ENCODE peak calls at places on chromosome 16, in four cellular contexts. H is psoas muscle, L is A549, E is mucosa of gallbladder. O is an unnamed sample.

GRCh38 chr16:62573466-62573865 is 537.2 kb upstream of the CDH8 start:
- DNase-seq in L (no peak), H (no peak), E (no peak), O (no peak)

GRCh38 chr16:58515871-58516767 is 802 bp downstream of the SETD6 start:
- DNase-seq in H (peak; percentile 77), L (no peak), E (no peak), O (peak; percentile 75)

GRCh38 chr16:89534147-89534788 is 26.1 kb downstream of the SPG7 start:
- DNase-seq in H (no peak), L (no peak), E (peak; percentile 38), O (peak; percentile 56)

GRCh38 chr16:72203401-72203800 is 31.4 kb upstream of the PMFBP1 start:
- DNase-seq in E (peak; percentile 28), L (no peak), H (no peak), O (peak; percentile 21)

GRCh38 chr16:79272141-79272577 is 328.4 kb downstream of the MAF start:
- DNase-seq in L (no peak), H (no peak), E (no peak), O (no peak)

GRCh38 chr16:81713295-81713772 is 65.8 kb upstream of the PLCG2 start:
- DNase-seq in L (peak; percentile 44), E (no peak), H (no peak), O (no peak)

GRCh38 chr16:70659953-70660671 is 13.8 kb downstream of the IL34 start:
- DNase-seq in L (no peak), H (no peak), E (no peak), O (no peak)

GRCh38 chr16:79651363-79651762 is 50.8 kb upstream of the MAF start:
- DNase-seq in H (peak; percentile 66), L (peak; percentile 47), E (peak; percentile 63), O (no peak)

GRCh38 chr16:1786242-1787055 is 3.7 kb downstream of the NUBP2 start:
- DNase-seq in L (no peak), E (no peak), H (no peak), O (no peak)

GRCh38 chr16:3980311-3981111 is 100.0 kb upstream of the CREBBP start:
- DNase-seq in E (no peak), L (no peak), H (no peak), O (no peak)

GRCh38 chr16:77289331-77289809 is 90.2 kb downstream of the SYCE1L start:
- DNase-seq in L (peak; percentile 88), H (no peak), E (no peak), O (no peak)

GRCh38 chr16:47065766-47066688 is 77.7 kb downstream of the NETO2 start:
- DNase-seq in L (no peak), H (no peak), E (no peak), O (no peak)

GRCh38 chr16:83744521-83744981 is 63.2 kb upstream of the HSBP1 start:
- DNase-seq in H (peak; percentile 64), L (no peak), E (peak; percentile 20), O (no peak)

GRCh38 chr16:55301385-55302008 is 22.5 kb upstream of the IRX6 start:
- DNase-seq in E (no peak), L (no peak), H (no peak), O (no peak)

GRCh38 chr16:24075929-24076716 is 180.0 kb upstream of the CACNG3 start:
- DNase-seq in H (no peak), E (no peak), L (no peak), O (peak; percentile 27)

GRCh38 chr16:79008869-79009179 is 591.7 kb downstream of the MAF start:
- DNase-seq in H (no peak), L (no peak), E (no peak), O (no peak)

GRCh38 chr16:53745126-53745525 is 41.2 kb downstream of the FTO start:
- DNase-seq in E (no peak), H (no peak), L (no peak), O (no peak)

GRCh38 chr16:49048557-49048956 is 233.1 kb downstream of the CBLN1 start:
- DNase-seq in H (no peak), L (no peak), E (no peak), O (no peak)

GRCh38 chr16:4494746-4495490 is 18.7 kb downstream of the HMOX2 start:
- DNase-seq in L (peak; percentile 62), E (no peak), H (no peak), O (no peak)

GRCh38 chr16:89815639-89816348 is 653 bp downstream of the FANCA start:
- DNase-seq in H (no peak), E (no peak), L (peak; percentile 38), O (peak; percentile 54)

GRCh38 chr16:58658796-58659211 is 25.8 kb downstream of the SLC38A7 start:
- DNase-seq in H (no peak), L (no peak), E (no peak), O (no peak)

GRCh38 chr16:22086440-22086839 is 5.9 kb upstream of the VWA3A start:
- DNase-seq in L (no peak), E (no peak), H (no peak), O (no peak)

GRCh38 chr16:59545666-59546065 is 811.5 kb upstream of the GOT2 start:
- DNase-seq in E (no peak), L (no peak), H (no peak), O (no peak)

O was measured in OCI-LY7.